ENCODE peak calls at places on chromosomes 3 and 15, in six cellular contexts. F, N, J, Q, O and R are unnamed samples.

GRCh38 chr15:72889545-72889944 is 106.0 kb upstream of the ADPGK start:
- DNase-seq in J (no peak), O (no peak), Q (no peak), N (no peak), F (no peak), R (no peak)

GRCh38 chr15:70528270-70528706 is 235.1 kb downstream of the UACA start:
- DNase-seq in Q (no peak), J (peak), O (peak), F (no peak), N (no peak), R (peak)

GRCh38 chr15:42104095-42104891 is 9.9 kb upstream of the PLA2G4D start:
- DNase-seq in N (no peak), O (no peak), F (no peak), Q (no peak), J (no peak), R (no peak)

GRCh38 chr3:122915300-122916055 is 112.1 kb downstream of the SEMA5B start:
- DNase-seq in N (no peak), Q (no peak), O (no peak), F (no peak), J (no peak), R (no peak)

GRCh38 chr3:171643033-171643432 is 167.2 kb downstream of the PLD1 start:
- DNase-seq in J (no peak), N (no peak), Q (no peak), O (no peak), F (no peak), R (no peak)

GRCh38 chr15:26838742-26839460 is 28.0 kb upstream of the GABRA5 start:
- DNase-seq in O (peak), J (no peak), Q (peak), N (no peak), F (no peak), R (peak)

GRCh38 chr15:50880651-50881114 is 27.8 kb upstream of the AP4E1 start:
- DNase-seq in F (no peak), Q (no peak), J (no peak), N (no peak), O (peak), R (no peak)

GRCh38 chr3:16088496-16088895 is 86.0 kb upstream of the GALNT15 start:
- DNase-seq in O (no peak), N (no peak), J (no peak), F (no peak), Q (no peak), R (no peak)

GRCh38 chr3:44128057-44128775 is 113.5 kb upstream of the TOPAZ1 start:
- DNase-seq in Q (no peak), O (peak), N (no peak), J (no peak), F (no peak), R (no peak)

GRCh38 chr3:104362319-104362718 is 1004.4 kb upstream of the ALCAM start:
- DNase-seq in F (no peak), O (no peak), N (no peak), Q (no peak), J (no peak), R (no peak)

GRCh38 chr3:71217640-71218222 is 365.8 kb downstream of the FOXP1 start:
- DNase-seq in O (peak), Q (no peak), F (no peak), N (no peak), J (peak), R (peak)

GRCh38 chr15:23035964-23036566 is 3.3 kb downstream of the TUBGCP5 start:
- DNase-seq in J (peak), N (no peak), F (no peak), Q (peak), O (peak), R (peak)

GRCh38 chr3:148957586-148957985 is 33.8 kb upstream of the GYG1 start:
- DNase-seq in J (peak), N (no peak), F (no peak), Q (no peak), O (peak), R (peak)

GRCh38 chr15:70617911-70618287 is 145.5 kb downstream of the UACA start:
- DNase-seq in J (no peak), N (no peak), Q (no peak), O (no peak), F (no peak), R (peak)

GRCh38 chr3:123791898-123792297 is 92.2 kb downstream of the MYLK start:
- DNase-seq in J (no peak), Q (no peak), N (no peak), F (no peak), O (no peak), R (peak)

GRCh38 chr3:125043599-125044151 is 12.1 kb downstream of the HEG1 start:
- DNase-seq in N (peak), F (no peak), J (no peak), Q (no peak), O (no peak), R (no peak)

GRCh38 chr15:94582368-94582767 is 351.0 kb downstream of the MCTP2 start:
- DNase-seq in F (no peak), J (no peak), Q (no peak), O (peak), N (no peak), R (peak)

GRCh38 chr3:18987862-18988447 is 160.4 kb upstream of the KCNH8 start:
- DNase-seq in O (no peak), Q (no peak), N (no peak), J (peak), F (no peak), R (no peak)

GRCh38 chr3:43259626-43260025 is 26.7 kb upstream of the SNRK start:
- DNase-seq in J (no peak), F (no peak), O (no peak), N (no peak), Q (no peak), R (no peak)

GRCh38 chr3:194481103-194481502 is 5.7 kb downstream of the ATP13A3 start:
- DNase-seq in O (no peak), F (no peak), N (no peak), Q (no peak), J (no peak), R (no peak)

GRCh38 chr3:108493862-108494261 is 16.5 kb downstream of the MYH15 start:
- DNase-seq in N (no peak), J (no peak), F (no peak), Q (peak), O (no peak), R (peak)

GRCh38 chr3:51620543-51620942 is 50.5 kb upstream of the TEX264 start:
- DNase-seq in J (no peak), F (no peak), Q (no peak), N (no peak), O (no peak), R (no peak)